ENCODE peak calls at places on chromosome 10, in four cellular contexts. X, R, L and J are unnamed samples.

GRCh38 chr10:15168296-15168780 is at the start of gene NMT2:
- DNase-seq in X (no peak), R (no peak), L (no peak), J (peak)

GRCh38 chr10:12707461-12708185 is 293.9 kb downstream of the CCDC3 start:
- DNase-seq in X (no peak), R (no peak), L (no peak), J (no peak)

GRCh38 chr10:132465889-132466519 is 69.0 kb downstream of the PWWP2B start:
- DNase-seq in X (no peak), R (no peak), L (no peak), J (no peak)

GRCh38 chr10:4545077-4545476 is 280.9 kb upstream of the AKR1E2 start:
- DNase-seq in X (no peak), R (no peak), L (no peak), J (no peak)

GRCh38 chr10:63935705-63936104 is 414.5 kb downstream of the REEP3 start:
- DNase-seq in X (no peak), R (no peak), L (no peak), J (no peak)

GRCh38 chr10:129328531-129328930 is 138.5 kb upstream of the MGMT start:
- DNase-seq in X (no peak), R (no peak), L (no peak), J (no peak)

GRCh38 chr10:44990302-44990655 is 10.4 kb upstream of the ZNF22 start:
- DNase-seq in X (no peak), R (no peak), L (no peak), J (no peak)

GRCh38 chr10:130418731-130419130 is 282.5 kb downstream of the GLRX3 start:
- DNase-seq in X (no peak), R (no peak), L (no peak), J (no peak)

GRCh38 chr10:84118395-84119006 is 20.8 kb upstream of the GHITM start:
- DNase-seq in X (no peak), R (no peak), L (no peak), J (no peak)

GRCh38 chr10:129888784-129889616 is 75.1 kb downstream of the EBF3 start:
- DNase-seq in X (peak), R (peak), L (no peak), J (no peak)

GRCh38 chr10:125113661-125114388 is 46.5 kb downstream of the CTBP2 start:
- DNase-seq in X (no peak), R (no peak), L (no peak), J (no peak)

GRCh38 chr10:117542706-117543244 is at the start of gene EMX2:
- DNase-seq in X (no peak), R (no peak), L (no peak), J (no peak)

GRCh38 chr10:120017731-120018130 is 125.2 kb downstream of the SEC23IP start:
- DNase-seq in X (no peak), R (no peak), L (no peak), J (no peak)

GRCh38 chr10:29874604-29875269 is 184.6 kb downstream of the JCAD start:
- DNase-seq in X (no peak), R (no peak), L (no peak), J (no peak)

GRCh38 chr10:916716-917415 is 14.6 kb downstream of the LARP4B start:
- DNase-seq in X (no peak), R (no peak), L (no peak), J (no peak)

GRCh38 chr10:26735435-26735834 is 37.9 kb downstream of the PDSS1 start:
- DNase-seq in X (no peak), R (no peak), L (no peak), J (no peak)

GRCh38 chr10:63115732-63116383 is 17.3 kb upstream of the NRBF2 start:
- DNase-seq in X (no peak), R (no peak), L (no peak), J (peak)

GRCh38 chr10:78865518-78865835 is 203.3 kb upstream of the ZMIZ1 start:
- DNase-seq in X (no peak), R (no peak), L (no peak), J (no peak)

GRCh38 chr10:13608246-13608853 is 21.6 kb downstream of the PRPF18 start:
- DNase-seq in X (no peak), R (no peak), L (no peak), J (no peak)

GRCh38 chr10:79102056-79102874 is 33.5 kb downstream of the ZMIZ1 start:
- DNase-seq in X (no peak), R (no peak), L (no peak), J (no peak)

GRCh38 chr10:60537697-60538096 is 148.0 kb upstream of the ANK3 start:
- DNase-seq in X (no peak), R (no peak), L (no peak), J (no peak)

GRCh38 chr10:95353123-95353522 is 62.3 kb upstream of the PDLIM1 start:
- DNase-seq in X (no peak), R (no peak), L (no peak), J (no peak)

GRCh38 chr10:131972474-131973071 is 9.2 kb downstream of the BNIP3 start:
- DNase-seq in X (no peak), R (no peak), L (no peak), J (no peak)

GRCh38 chr10:44947356-44948152 is 12.0 kb upstream of the RASSF4 start:
- DNase-seq in X (no peak), R (no peak), L (no peak), J (no peak)

GRCh38 chr10:89241491-89242339 is 9.9 kb downstream of the LIPA start:
- DNase-seq in X (no peak), R (no peak), L (no peak), J (no peak)

GRCh38 chr10:62534051-62534450 is 159.9 kb downstream of the ZNF365 start:
- DNase-seq in X (no peak), R (no peak), L (no peak), J (no peak)

GRCh38 chr10:124527996-124528395 is 66.4 kb downstream of the LHPP start:
- DNase-seq in X (no peak), R (no peak), L (no peak), J (no peak)

GRCh38 chr10:28734940-28735759 is 57.8 kb downstream of the BAMBI start:
- DNase-seq in X (no peak), R (no peak), L (no peak), J (no peak)

GRCh38 chr10:81426722-81427121 is 448.3 kb upstream of the NRG3 start:
- DNase-seq in X (no peak), R (no peak), L (no peak), J (no peak)

GRCh38 chr10:104819731-104820130 is 178.6 kb downstream of the SORCS3 start:
- DNase-seq in X (no peak), R (no peak), L (no peak), J (no peak)

GRCh38 chr10:45354261-45354660 is 19.8 kb upstream of the ALOX5 start:
- DNase-seq in X (no peak), R (no peak), L (no peak), J (no peak)

GRCh38 chr10:6669269-6669859 is 89.3 kb upstream of the PRKCQ start:
- DNase-seq in X (no peak), R (no peak), L (no peak), J (no peak)

GRCh38 chr10:90087197-90088007 is 386.0 kb downstream of the KIF20B start:
- DNase-seq in X (no peak), R (no peak), L (no peak), J (no peak)

GRCh38 chr10:51638737-51639136 is 60.7 kb downstream of the CSTF2T start:
- DNase-seq in X (no peak), R (no peak), L (no peak), J (no peak)

GRCh38 chr10:48594371-48594770 is 10.5 kb downstream of the ARHGAP22 start:
- DNase-seq in X (no peak), R (no peak), L (no peak), J (no peak)

GRCh38 chr10:29496341-29497162 is 138.2 kb downstream of the SVIL start:
- DNase-seq in X (peak), R (peak), L (no peak), J (peak)

GRCh38 chr10:73730153-73730906 is 13.8 kb upstream of the SEC24C start:
- DNase-seq in X (peak), R (peak), L (peak), J (peak)

GRCh38 chr10:33321516-33321915 is 13.0 kb downstream of the NRP1 start:
- DNase-seq in X (no peak), R (no peak), L (no peak), J (no peak)

GRCh38 chr10:76125900-76126299 is 694.5 kb downstream of the LRMDA start:
- DNase-seq in X (no peak), R (no peak), L (no peak), J (no peak)

GRCh38 chr10:19563424-19564141 is 252.6 kb upstream of the PLXDC2 start:
- DNase-seq in X (no peak), R (no peak), L (no peak), J (no peak)